ENCODE peak calls at places on chromosomes 13 and 19, in six cellular contexts. C is stomach, N is adrenal gland, V is Peyer's patch, B is K562, K is prostate gland. U is an unnamed sample.

GRCh38 chr19:13461536-13461935 is 44.7 kb downstream of the CACNA1A start:
- DNase-seq in N (no peak), K (no peak), V (no peak), C (no peak), B (no peak), U (no peak)

GRCh38 chr13:67048084-67048792 is 181.9 kb downstream of the PCDH9 start:
- DNase-seq in K (no peak), C (no peak), V (no peak), N (no peak), B (peak), U (no peak)

GRCh38 chr13:50892162-50892944 is 17.2 kb upstream of the RNASEH2B start:
- DNase-seq in N (no peak), B (no peak), C (no peak), K (no peak), V (peak), U (no peak)

GRCh38 chr13:32426191-32426980 is 1.5 kb downstream of the N4BP2L1 start:
- DNase-seq in K (no peak), C (no peak), V (peak), B (no peak), N (no peak), U (no peak)

GRCh38 chr13:80755925-80756324 is 415.0 kb upstream of the SPRY2 start:
- DNase-seq in K (no peak), N (no peak), B (no peak), V (no peak), C (no peak), U (no peak)

GRCh38 chr13:106619688-106620555 is 52.0 kb upstream of the ARGLU1 start:
- DNase-seq in N (peak), K (no peak), V (peak), C (no peak), B (peak), U (peak)

GRCh38 chr13:110387451-110388140 is 80.5 kb downstream of the COL4A2 start:
- DNase-seq in V (no peak), C (no peak), N (peak), B (no peak), K (peak), U (no peak)

GRCh38 chr19:43780706-43781525 is at the start of gene KCNN4:
- DNase-seq in B (peak), V (peak), K (no peak), N (no peak), C (peak), U (peak)

DNA sequence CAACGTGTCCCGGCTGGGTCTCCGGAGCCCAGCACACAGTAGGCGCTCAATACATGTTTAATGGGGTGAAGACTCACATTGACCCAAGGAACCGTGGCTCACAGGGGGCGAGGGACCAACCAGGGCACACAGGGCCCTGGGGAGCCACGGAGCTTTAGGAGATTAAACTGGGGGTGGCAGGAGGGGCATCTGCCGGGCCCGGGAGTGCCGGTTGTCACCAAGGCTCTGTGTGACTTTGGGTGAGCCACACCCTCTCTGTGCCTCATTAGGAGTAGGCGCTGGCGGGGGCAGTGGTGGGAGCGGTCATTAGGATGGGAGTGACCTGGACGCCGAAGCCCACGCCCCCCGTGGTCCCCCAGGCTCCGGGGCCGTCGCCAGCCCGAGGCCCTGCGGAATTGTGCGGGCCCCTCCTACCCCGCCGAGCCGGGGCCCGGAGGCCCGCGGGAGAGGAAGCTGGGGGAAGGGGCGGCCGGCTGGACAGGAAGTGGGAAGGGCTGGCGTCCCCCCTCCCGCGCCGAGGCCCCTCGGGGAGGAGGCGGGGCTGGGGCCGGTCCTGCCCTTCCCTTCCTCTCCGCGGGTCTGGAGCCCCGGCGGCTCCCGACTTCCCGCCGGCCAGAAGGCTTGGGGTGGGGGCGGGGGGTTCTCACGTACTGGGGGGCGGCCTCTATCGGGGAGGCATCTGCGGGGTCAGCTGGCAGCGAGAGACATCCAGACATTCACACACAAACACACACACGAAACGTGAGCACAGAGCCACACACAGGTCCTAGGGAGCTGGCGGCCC is 1.8 kb upstream of the SSBP4 start:
- DNase-seq in B (peak), N (peak), K (no peak), V (no peak), C (no peak), U (peak)
- TF ChIP-seq POLR2A in B (peak), N (no peak), K (no peak), V (no peak), C (no peak), U (no peak)

DNA sequence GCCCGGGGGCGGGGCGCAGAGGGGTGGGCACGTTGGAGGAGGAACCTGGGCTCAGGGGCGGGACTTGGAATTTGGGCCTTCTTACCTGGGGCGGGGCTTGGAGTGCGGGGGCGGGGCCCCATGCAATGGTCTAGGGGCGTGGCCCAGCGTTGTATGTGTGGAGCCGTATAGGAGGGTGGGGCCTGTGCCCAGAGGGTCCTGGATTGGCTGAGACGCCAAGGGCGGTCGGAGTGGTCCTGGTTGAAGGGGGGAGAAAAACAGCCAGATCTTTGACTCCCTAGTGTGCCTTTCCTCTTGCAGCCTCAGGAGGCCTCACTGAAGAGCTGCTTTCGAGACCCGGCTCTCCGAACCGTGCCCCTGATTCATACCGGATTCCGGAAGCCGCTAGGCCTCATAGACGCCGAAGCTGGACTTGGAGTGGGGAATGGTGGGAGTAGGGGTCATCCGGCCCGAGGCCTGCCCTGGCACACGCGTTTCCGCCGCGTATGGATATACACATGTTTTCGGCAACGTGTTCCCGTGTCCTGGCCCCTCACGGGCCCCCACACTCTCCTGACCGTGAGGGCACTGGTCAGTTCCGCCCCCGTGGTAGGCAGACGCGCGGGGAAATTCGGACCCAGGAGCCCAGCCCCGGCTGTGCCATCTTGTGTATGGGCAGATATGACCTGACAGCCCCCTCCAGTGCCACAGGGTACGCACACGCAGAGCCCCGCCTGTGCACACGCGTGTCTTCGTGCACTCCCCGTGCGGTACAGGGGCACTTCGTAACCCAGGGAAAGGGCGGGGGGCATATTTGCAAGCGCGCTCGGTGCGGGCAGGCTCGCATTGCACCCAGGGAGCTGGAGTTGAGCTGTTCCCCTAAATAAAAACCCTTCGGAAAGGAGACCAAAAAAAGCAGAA is 661 bp upstream of the PRR12 start:
- DNase-seq in B (peak), V (peak), K (peak), N (peak), C (peak), U (peak)
- TF ChIP-seq POLR2A in B (peak), V (peak), K (peak), N (peak), C (no peak), U (peak)

DNA sequence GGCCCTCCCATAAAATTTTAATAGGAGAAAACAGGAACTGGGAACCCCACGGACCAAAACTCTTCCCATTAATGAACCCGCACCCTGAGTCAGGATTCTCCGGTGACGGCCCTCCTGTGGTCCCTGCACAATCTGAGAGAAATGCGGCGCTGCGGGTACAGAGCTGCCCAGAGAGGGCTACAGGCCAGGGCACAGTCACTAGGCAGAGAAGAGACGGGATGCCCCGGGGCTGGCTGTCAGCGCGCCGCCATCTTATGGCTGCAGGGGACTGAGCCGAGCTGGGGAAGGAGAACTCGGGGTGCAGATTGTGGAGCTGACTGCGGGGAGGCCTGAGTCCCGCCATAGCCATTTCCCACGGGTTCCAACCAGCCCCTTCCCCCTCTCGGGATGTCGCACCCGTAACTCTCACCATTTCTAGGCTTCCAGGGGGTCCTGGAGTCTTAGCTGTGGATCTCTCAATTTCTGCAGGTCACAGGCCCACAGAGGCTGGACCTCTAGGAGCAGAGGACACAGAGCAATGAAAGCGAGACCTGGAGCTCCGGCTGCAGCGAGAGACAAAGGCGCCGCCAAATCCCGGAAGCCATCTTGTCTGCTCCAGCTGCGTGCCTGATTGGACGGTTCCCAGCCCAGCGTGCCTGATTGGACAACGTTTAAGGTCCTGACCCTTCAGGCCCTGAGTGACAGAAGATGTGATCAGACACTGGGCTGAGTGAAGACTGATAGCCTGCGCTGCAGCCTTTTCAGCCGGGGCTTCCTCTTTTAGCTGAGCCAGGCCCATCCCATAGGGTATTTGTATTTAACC is at the start of gene ZNF675:
- DNase-seq in K (peak), C (peak), V (peak), N (peak), B (peak), U (peak)
- TF ChIP-seq POLR2A in K (peak), C (no peak), V (no peak), N (peak), B (peak), U (peak)

GRCh38 chr19:16095071-16095571 is 16.6 kb upstream of the RAB8A start:
- DNase-seq in K (no peak), V (no peak), C (no peak), B (no peak), N (no peak), U (no peak)
- TF ChIP-seq POLR2A in K (no peak), V (no peak), C (no peak), B (no peak), N (no peak), U (no peak)

GRCh38 chr19:12289790-12290065 is 5.0 kb downstream of the ZNF44 start:
- DNase-seq in K (no peak), N (no peak), C (no peak), B (no peak), V (no peak), U (no peak)

GRCh38 chr19:12293771-12294307 is 844 bp downstream of the ZNF44 start:
- DNase-seq in B (peak), N (peak), K (peak), V (peak), C (peak), U (peak)

GRCh38 chr19:12295191-12295590 is 508 bp upstream of the ZNF44 start:
- DNase-seq in V (no peak), N (no peak), K (no peak), B (no peak), C (no peak), U (no peak)

GRCh38 chr19:12294308-12295158 is at the start of gene ZNF44:
- DNase-seq in N (peak), K (peak), V (peak), B (peak), C (peak), U (peak)
- TF ChIP-seq POLR2A in N (peak), K (peak), V (peak), B (peak), C (peak), U (peak)

GRCh38 chr19:19321143-19321577 is 531 bp downstream of the MAU2 start:
- DNase-seq in C (no peak), K (no peak), V (no peak), B (peak), N (no peak), U (no peak)

GRCh38 chr19:19316082-19316481 is 4.2 kb downstream of the SUGP1 start:
- DNase-seq in C (no peak), K (no peak), B (no peak), N (no peak), V (no peak), U (no peak)

GRCh38 chr19:19324059-19324755 is 3.6 kb downstream of the MAU2 start:
- DNase-seq in N (no peak), K (no peak), B (no peak), C (no peak), V (no peak), U (no peak)

GRCh38 chr19:19319725-19320361 is 466 bp downstream of the SUGP1 start:
- DNase-seq in C (no peak), B (peak), K (no peak), N (no peak), V (no peak), U (no peak)

DNA sequence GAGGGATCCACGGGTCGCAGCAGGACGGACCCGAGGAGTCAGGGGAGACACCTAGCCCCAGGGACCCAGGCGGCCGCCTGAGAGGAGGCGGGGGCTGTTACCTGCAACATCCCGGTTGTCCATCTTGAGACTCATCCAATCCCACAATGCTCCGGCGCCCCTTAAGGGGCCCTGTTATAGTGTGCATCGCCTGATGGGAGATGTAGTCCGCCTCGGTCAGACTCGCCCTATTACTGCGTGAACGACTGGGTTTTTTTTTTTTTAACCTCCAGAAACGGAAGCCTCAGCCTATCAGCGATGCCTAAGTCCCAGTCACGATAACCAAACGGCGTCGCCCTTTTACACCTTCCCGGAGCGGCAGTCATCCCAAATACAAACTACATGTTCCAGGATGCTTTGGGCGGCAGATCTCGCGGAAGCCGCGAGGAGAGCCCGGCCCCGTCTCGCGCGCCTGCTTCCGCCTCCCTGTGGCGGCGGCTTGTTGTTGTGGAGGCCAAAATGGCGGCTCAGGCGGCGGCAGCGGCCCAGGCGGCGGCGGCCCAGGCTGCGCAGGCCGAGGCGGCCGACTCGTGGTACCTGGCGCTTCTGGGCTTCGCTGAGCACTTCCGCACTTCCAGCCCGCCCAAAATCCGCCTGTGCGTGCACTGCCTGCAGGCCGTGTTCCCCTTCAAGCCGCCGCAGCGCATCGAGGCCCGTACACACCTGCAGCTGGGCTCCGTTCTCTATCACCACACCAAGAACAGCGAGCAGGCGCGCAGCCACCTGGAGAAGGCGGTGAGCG is at the start of the genes MAU2 and SUGP1:
- DNase-seq in B (peak), K (peak), V (peak), C (peak), N (peak), U (peak)
- TF ChIP-seq POLR2A in B (peak), K (peak), V (peak), C (no peak), N (peak), U (peak)

GRCh38 chr13:40228486-40228885 is 438.0 kb downstream of the FOXO1 start:
- DNase-seq in V (no peak), C (no peak), N (no peak), B (no peak), K (no peak), U (no peak)
- TF ChIP-seq POLR2A in V (no peak), C (no peak), N (no peak), B (no peak), K (no peak), U (no peak)